ENCODE peak calls at places on chromosomes 16 and 17, in four cellular contexts. One of them, this sample, is unnamed.
A peak's percentile ranks its signal among the peaks of the same experiment; 100 is the strongest.

GRCh38 chr17:41510251-41511065 is 5.0 kb upstream of the KRT13 start:
- DNase-seq in breast epithelium: no peak
- DNase-seq in AG04450: no peak
- DNase-seq in suprapubic skin: no peak
- DNase-seq in this sample: no peak

GRCh38 chr17:39173539-39174274 is 7.7 kb upstream of the ARL5C start:
- DNase-seq in breast epithelium: no peak
- DNase-seq in AG04450: no peak
- DNase-seq in suprapubic skin: no peak
- DNase-seq in this sample: no peak

GRCh38 chr16:25575363-25575762 is 116.4 kb upstream of the HS3ST4 start:
- DNase-seq in breast epithelium: no peak
- DNase-seq in AG04450: no peak
- DNase-seq in suprapubic skin: no peak
- DNase-seq in this sample: no peak

GRCh38 chr17:78875738-78876597 is 27.0 kb downstream of the CEP295NL start:
- DNase-seq in breast epithelium: no peak
- DNase-seq in AG04450: no peak
- DNase-seq in suprapubic skin: no peak
- DNase-seq in this sample: no peak

GRCh38 chr16:23950291-23950894 is 114.6 kb downstream of the PRKCB start:
- DNase-seq in breast epithelium: no peak
- DNase-seq in AG04450: no peak
- DNase-seq in suprapubic skin: no peak
- DNase-seq in this sample: no peak

GRCh38 chr17:59331929-59332889 is 754 bp downstream of the YPEL2 start:
- DNase-seq in breast epithelium: peak; percentile 30
- DNase-seq in AG04450: no peak
- DNase-seq in suprapubic skin: peak; percentile 81
- DNase-seq in this sample: no peak

GRCh38 chr17:602436-602835 is 112.2 kb downstream of the VPS53 start:
- DNase-seq in breast epithelium: no peak
- DNase-seq in AG04450: no peak
- DNase-seq in suprapubic skin: no peak
- DNase-seq in this sample: no peak

GRCh38 chr16:88596477-88596876 is 26.3 kb downstream of the ZC3H18 start:
- DNase-seq in breast epithelium: no peak
- DNase-seq in AG04450: no peak
- DNase-seq in suprapubic skin: no peak
- DNase-seq in this sample: no peak

GRCh38 chr17:45231481-45232116 is 9.9 kb downstream of the FMNL1 start:
- DNase-seq in breast epithelium: no peak
- DNase-seq in AG04450: no peak
- DNase-seq in suprapubic skin: peak; percentile 59
- DNase-seq in this sample: no peak

GRCh38 chr16:27611340-27611739 is 61.4 kb downstream of the KATNIP start:
- DNase-seq in breast epithelium: no peak
- DNase-seq in AG04450: no peak
- DNase-seq in suprapubic skin: no peak
- DNase-seq in this sample: no peak

GRCh38 chr17:75847595-75848522 is 3.7 kb upstream of the UNC13D start:
- DNase-seq in breast epithelium: no peak
- DNase-seq in AG04450: no peak
- DNase-seq in suprapubic skin: no peak
- DNase-seq in this sample: no peak
- H3K27ac ChIP-seq in breast epithelium: peak overlapping the region; percentile 95
- H3K27ac ChIP-seq in AG04450: no peak overlapping the region
- H3K27ac ChIP-seq in suprapubic skin: peak overlapping the region; percentile 30
- H3K27ac ChIP-seq in this sample: no peak overlapping the region

DNA sequence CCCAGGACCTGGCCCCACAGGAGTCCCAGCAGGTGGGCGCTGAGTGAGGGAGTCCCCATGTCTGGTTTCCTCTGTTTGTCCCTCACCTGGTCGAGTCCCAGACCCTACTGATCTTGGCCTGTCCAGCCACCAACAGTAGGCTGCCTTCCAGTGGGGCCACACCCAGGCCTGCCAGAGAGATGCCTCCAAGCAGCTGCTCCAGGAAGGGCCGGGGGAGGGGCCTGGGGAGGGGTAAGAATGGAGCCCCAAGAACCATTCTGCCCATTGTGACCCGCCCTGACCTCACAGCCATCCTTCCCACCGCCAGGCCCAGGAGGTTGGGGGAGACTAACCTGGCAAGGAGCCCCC is 736 bp downstream of the SPATA20 start:
- DNase-seq in breast epithelium: no peak
- DNase-seq in AG04450: no peak
- DNase-seq in suprapubic skin: no peak
- DNase-seq in this sample: no peak
- H3K27ac ChIP-seq in breast epithelium: peak overlapping the region; percentile 91
- H3K27ac ChIP-seq in AG04450: no peak overlapping the region
- H3K27ac ChIP-seq in suprapubic skin: no peak overlapping the region
- H3K27ac ChIP-seq in this sample: peak overlapping the region; percentile 30

DNA sequence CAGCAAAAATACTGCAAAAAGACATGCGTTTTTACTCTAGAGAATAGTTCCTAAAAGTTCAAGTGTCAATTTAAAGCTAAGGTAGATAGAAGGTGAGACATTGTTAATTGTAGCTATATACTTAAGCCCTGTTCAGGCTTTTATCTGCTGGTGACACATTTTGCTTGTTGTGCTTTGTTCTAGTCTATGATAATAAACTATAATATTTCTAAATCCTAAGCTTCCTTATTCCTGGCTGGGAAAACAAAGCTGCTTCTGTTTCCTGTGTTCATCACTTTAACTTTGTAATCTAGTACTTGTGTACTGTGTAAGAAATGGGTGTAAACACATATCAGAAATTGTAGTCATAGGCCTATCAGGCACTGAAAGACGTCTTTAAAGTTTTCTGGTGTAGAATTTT is 77.3 kb downstream of the EFCAB13 start:
- DNase-seq in breast epithelium: no peak
- DNase-seq in AG04450: no peak
- DNase-seq in suprapubic skin: no peak
- DNase-seq in this sample: no peak
- H3K27ac ChIP-seq in breast epithelium: no peak overlapping the region
- H3K27ac ChIP-seq in AG04450: no peak overlapping the region
- H3K27ac ChIP-seq in suprapubic skin: no peak overlapping the region
- H3K27ac ChIP-seq in this sample: no peak overlapping the region

GRCh38 chr17:29162082-29162908 is 17.9 kb downstream of the MYO18A start:
- DNase-seq in breast epithelium: no peak
- DNase-seq in AG04450: no peak
- DNase-seq in suprapubic skin: no peak
- DNase-seq in this sample: no peak
- H3K27ac ChIP-seq in breast epithelium: no peak overlapping the region
- H3K27ac ChIP-seq in AG04450: no peak overlapping the region
- H3K27ac ChIP-seq in suprapubic skin: no peak overlapping the region
- H3K27ac ChIP-seq in this sample: no peak overlapping the region

GRCh38 chr17:82110298-82110697 is 12.3 kb upstream of the FASN start:
- DNase-seq in breast epithelium: no peak
- DNase-seq in AG04450: no peak
- DNase-seq in suprapubic skin: no peak
- DNase-seq in this sample: no peak
- H3K27ac ChIP-seq in breast epithelium: no peak overlapping the region
- H3K27ac ChIP-seq in AG04450: no peak overlapping the region
- H3K27ac ChIP-seq in suprapubic skin: no peak overlapping the region
- H3K27ac ChIP-seq in this sample: no peak overlapping the region

DNA sequence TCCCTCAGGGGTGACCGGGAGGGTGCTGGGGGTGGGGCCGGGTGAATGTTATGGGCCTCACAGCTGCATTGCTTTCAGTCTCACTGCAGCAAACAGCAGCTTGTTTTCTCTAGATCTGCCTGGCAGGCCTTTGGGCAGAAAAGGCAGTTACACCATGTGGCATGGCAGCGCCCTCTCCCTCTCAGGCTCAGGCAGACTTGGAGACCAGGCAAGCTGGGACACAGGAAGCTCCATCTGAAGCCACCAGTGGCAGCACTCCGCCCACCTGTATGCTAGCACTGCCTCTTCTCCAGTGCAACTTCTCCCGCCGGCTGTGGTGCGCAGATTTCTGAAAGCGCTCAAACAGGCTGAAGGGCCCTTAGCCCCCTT is 66.4 kb downstream of the MPRIP start:
- DNase-seq in breast epithelium: peak; percentile 65
- DNase-seq in AG04450: no peak
- DNase-seq in suprapubic skin: no peak
- DNase-seq in this sample: no peak
- H3K27ac ChIP-seq in breast epithelium: peak overlapping the region; percentile 79
- H3K27ac ChIP-seq in AG04450: peak overlapping the region; percentile 77
- H3K27ac ChIP-seq in suprapubic skin: peak overlapping the region; percentile 79
- H3K27ac ChIP-seq in this sample: peak overlapping the region; percentile 52

GRCh38 chr17:73748521-73748920 is 104.3 kb upstream of the SDK2 start:
- DNase-seq in breast epithelium: no peak
- DNase-seq in AG04450: no peak
- DNase-seq in suprapubic skin: no peak
- DNase-seq in this sample: no peak

GRCh38 chr17:73747221-73748002 is 103.2 kb upstream of the SDK2 start:
- DNase-seq in breast epithelium: no peak
- DNase-seq in AG04450: no peak
- DNase-seq in suprapubic skin: no peak
- DNase-seq in this sample: no peak

GRCh38 chr17:73749906-73750305 is 105.7 kb upstream of the SDK2 start:
- DNase-seq in breast epithelium: no peak
- DNase-seq in AG04450: no peak
- DNase-seq in suprapubic skin: no peak
- DNase-seq in this sample: no peak

GRCh38 chr17:73750975-73751374 is 106.7 kb upstream of the SDK2 start:
- DNase-seq in breast epithelium: no peak
- DNase-seq in AG04450: no peak
- DNase-seq in suprapubic skin: no peak
- DNase-seq in this sample: no peak

DNA sequence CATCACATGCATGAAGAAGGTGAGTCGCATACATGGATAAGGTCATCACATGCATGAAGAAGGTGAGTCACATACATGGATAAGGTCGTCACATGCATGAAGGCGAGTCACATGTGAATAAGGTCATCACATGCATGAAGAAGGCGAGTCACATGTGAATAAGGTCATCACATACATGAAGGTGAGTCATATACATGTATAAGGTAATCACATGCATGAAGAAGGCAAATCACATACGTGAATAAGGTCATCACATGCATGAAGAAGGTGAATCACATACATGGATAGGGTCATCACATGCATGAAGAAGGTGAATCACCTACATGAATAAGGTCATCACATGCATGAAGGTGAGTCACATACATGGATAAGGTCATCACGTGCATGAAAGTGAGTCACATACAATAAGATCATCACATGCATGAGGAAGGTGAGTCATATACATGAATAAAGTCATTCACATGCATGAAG is 105.1 kb upstream of the SDK2 start:
- DNase-seq in breast epithelium: no peak
- DNase-seq in AG04450: no peak
- DNase-seq in suprapubic skin: no peak
- DNase-seq in this sample: no peak
- H3K27ac ChIP-seq in breast epithelium: no peak overlapping the region
- H3K27ac ChIP-seq in AG04450: no peak overlapping the region
- H3K27ac ChIP-seq in suprapubic skin: no peak overlapping the region
- H3K27ac ChIP-seq in this sample: no peak overlapping the region